ENCODE peak calls at places on chromosome 22, in six cellular contexts. F, E, I, T, H and P are unnamed samples.

GRCh38 chr22:40094449-40094848 is 83.3 kb upstream of the TNRC6B start:
- DNase-seq in I (no peak), E (peak; percentile 14), F (no peak), T (no peak), H (no peak), P (no peak)

GRCh38 chr22:19174106-19175025 is 4.2 kb downstream of the SLC25A1 start:
- DNase-seq in E (peak; percentile 82), T (no peak), I (peak; percentile 68), H (peak; percentile 91), F (no peak), P (no peak)

GRCh38 chr22:20117656-20118571 is 888 bp upstream of the TRMT2A start:
- DNase-seq in I (no peak), H (peak; percentile 31), E (peak; percentile 14), F (no peak), T (no peak), P (no peak)

GRCh38 chr22:36086170-36086490 is 57.5 kb upstream of the RBFOX2 start:
- DNase-seq in F (no peak), T (no peak), H (peak; percentile 21), E (peak; percentile 19), I (no peak), P (no peak)

GRCh38 chr22:46047841-46048595 is 71.1 kb upstream of the WNT7B start:
- DNase-seq in E (no peak), T (no peak), I (peak; percentile 48), H (no peak), F (no peak), P (no peak)

GRCh38 chr22:26314656-26315055 is 114.4 kb upstream of the ASPHD2 start:
- DNase-seq in I (no peak), H (no peak), F (no peak), T (no peak), E (no peak), P (no peak)

GRCh38 chr22:36584666-36585065 is 55.7 kb upstream of the EIF3D start:
- DNase-seq in T (no peak), H (no peak), E (no peak), F (no peak), I (no peak), P (no peak)

GRCh38 chr22:46596032-46596441 is 24.1 kb upstream of the GRAMD4 start:
- DNase-seq in E (no peak), F (no peak), I (peak; percentile 58), T (no peak), H (no peak), P (peak; percentile 67)

GRCh38 chr22:47391169-47392053 is 629.0 kb downstream of the TBC1D22A start:
- DNase-seq in H (no peak), I (no peak), E (no peak), T (no peak), F (no peak), P (no peak)

GRCh38 chr22:26852176-26852575 is 194.8 kb downstream of the MIAT start:
- DNase-seq in T (no peak), F (peak; percentile 30), I (no peak), H (no peak), E (no peak), P (no peak)

GRCh38 chr22:23772315-23773246 is at the start of gene MMP11:
- DNase-seq in T (no peak), H (no peak), F (peak; percentile 52), E (peak; percentile 27), I (no peak), P (no peak)

DNA sequence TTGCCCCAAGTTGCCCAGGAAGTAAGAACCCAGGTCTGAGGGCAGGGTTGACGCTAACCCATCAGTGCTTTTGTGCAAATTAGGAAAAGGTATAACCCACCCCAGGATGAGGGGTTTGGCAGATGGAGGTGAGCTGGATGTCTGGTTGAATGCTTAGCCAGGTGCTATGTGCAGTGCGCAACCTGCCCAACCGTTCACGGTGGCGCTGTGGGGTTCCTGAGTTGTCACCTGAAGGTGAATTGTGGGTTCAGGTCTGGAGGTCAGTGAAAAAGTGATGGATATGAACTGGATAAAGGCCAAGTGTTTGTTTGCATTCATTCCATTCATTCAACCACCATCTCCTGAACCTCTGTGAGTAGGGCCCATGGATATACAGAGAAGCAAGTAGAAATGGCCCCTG is 14.3 kb upstream of the LGALS2 start:
- DNase-seq in F (no peak), T (no peak), H (no peak), I (no peak), E (no peak), P (no peak)
- TF ChIP-seq CTCF in F (no peak), T (no peak), H (no peak), I (no peak), E (no peak), P (no peak)

GRCh38 chr22:32202161-32202538 is 2.7 kb downstream of the RFPL2 start:
- DNase-seq in H (no peak), I (no peak), T (no peak), F (no peak), E (no peak), P (no peak)

GRCh38 chr22:32203181-32204105 is 1.4 kb downstream of the RFPL2 start:
- DNase-seq in F (no peak), I (no peak), H (no peak), T (no peak), E (no peak), P (no peak)

GRCh38 chr22:32200752-32201151 is 4.1 kb downstream of the RFPL2 start:
- DNase-seq in E (no peak), I (no peak), H (no peak), F (no peak), T (no peak), P (no peak)

GRCh38 chr22:32204211-32204855 is 540 bp downstream of the RFPL2 start:
- DNase-seq in E (peak; percentile 0), H (no peak), T (no peak), I (no peak), F (no peak), P (no peak)

DNA sequence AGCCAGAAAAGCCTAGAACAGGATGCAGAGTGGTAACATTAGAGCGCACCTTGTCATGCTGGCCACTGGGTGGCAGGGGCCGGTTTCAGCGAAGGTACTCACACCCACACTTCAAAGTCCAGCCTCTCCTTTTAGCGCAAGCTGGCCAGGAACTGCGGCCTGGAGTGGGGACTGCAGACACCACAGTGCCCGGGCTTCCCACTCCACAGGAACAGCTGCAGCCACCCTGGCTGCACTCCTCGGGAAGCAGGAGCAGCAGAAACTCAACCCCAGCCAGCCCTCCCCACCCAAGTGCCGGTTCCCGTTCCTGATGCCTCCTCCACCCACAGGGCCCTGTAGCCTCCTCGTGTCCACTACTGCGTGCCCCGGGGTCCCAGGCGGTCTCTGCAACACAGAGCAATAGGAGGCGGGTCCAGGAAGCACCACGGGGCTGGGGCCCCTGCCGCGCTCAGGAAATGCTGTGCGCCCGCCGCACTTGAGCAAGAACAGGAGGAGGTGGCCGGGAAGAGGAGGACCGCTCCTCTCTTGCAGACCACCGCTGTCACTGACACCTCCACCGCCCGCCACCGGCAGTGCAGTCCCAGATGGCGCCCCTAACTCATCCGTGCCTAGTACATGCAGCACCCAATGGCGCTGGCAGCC is 2.2 kb downstream of the RFPL2 start:
- DNase-seq in I (no peak), H (peak; percentile 46), E (peak; percentile 15), F (peak; percentile 65), T (no peak), P (no peak)
- TF ChIP-seq CTCF in I (no peak), H (peak; percentile 50), E (peak; percentile 52), F (peak; percentile 63), T (peak; percentile 51), P (peak; percentile 39)

GRCh38 chr22:22403306-22403705 is 105.2 kb downstream of the ZNF280B start:
- DNase-seq in I (no peak), F (no peak), E (no peak), H (no peak), T (no peak), P (no peak)

GRCh38 chr22:22406445-22406844 is 102.1 kb downstream of the ZNF280B start:
- DNase-seq in F (no peak), I (no peak), H (no peak), E (no peak), T (no peak), P (no peak)

GRCh38 chr22:22401381-22401780 is 107.2 kb downstream of the ZNF280B start:
- DNase-seq in F (no peak), T (no peak), H (no peak), I (no peak), E (no peak), P (no peak)

GRCh38 chr22:22404598-22405284 is 103.8 kb downstream of the ZNF280B start:
- DNase-seq in I (no peak), T (no peak), E (no peak), H (no peak), F (no peak), P (no peak)

DNA sequence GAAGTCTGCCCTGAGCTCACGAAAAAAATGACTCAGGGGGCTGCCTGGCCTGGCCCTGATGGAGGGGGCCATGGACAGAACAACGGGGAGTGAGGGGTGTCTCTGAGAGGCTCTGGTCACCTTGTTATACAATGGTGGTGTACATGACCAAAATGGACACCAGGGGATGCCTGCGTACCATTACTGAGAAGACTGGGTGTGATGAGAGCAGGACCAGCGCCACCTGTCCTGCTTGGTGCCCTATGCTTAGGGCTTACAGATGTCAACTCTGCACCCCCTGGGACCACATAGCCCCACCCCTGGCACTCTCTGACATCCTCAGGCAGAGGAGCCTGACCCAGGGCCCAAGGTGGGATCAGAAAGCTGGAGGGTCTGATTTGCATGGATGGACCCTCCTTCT is 104.8 kb downstream of the ZNF280B start:
- DNase-seq in F (no peak), H (no peak), I (no peak), T (no peak), E (no peak), P (no peak)
- TF ChIP-seq CTCF in F (no peak), H (no peak), I (no peak), T (no peak), E (peak; percentile 5), P (no peak)

GRCh38 chr22:43829448-43829821 is 17.3 kb upstream of the EFCAB6 start:
- DNase-seq in E (no peak), T (no peak), I (no peak), F (no peak), H (no peak), P (no peak)

GRCh38 chr22:43826142-43827093 is 14.3 kb upstream of the EFCAB6 start:
- DNase-seq in E (peak; percentile 86), T (no peak), F (no peak), I (no peak), H (peak; percentile 39), P (no peak)

GRCh38 chr22:43828711-43829447 is 16.8 kb upstream of the EFCAB6 start:
- DNase-seq in H (peak; percentile 66), I (peak; percentile 65), E (peak; percentile 94), F (no peak), T (no peak), P (no peak)

GRCh38 chr22:43827336-43827735 is 15.2 kb upstream of the EFCAB6 start:
- DNase-seq in T (no peak), I (no peak), H (no peak), F (no peak), E (no peak), P (no peak)

DNA sequence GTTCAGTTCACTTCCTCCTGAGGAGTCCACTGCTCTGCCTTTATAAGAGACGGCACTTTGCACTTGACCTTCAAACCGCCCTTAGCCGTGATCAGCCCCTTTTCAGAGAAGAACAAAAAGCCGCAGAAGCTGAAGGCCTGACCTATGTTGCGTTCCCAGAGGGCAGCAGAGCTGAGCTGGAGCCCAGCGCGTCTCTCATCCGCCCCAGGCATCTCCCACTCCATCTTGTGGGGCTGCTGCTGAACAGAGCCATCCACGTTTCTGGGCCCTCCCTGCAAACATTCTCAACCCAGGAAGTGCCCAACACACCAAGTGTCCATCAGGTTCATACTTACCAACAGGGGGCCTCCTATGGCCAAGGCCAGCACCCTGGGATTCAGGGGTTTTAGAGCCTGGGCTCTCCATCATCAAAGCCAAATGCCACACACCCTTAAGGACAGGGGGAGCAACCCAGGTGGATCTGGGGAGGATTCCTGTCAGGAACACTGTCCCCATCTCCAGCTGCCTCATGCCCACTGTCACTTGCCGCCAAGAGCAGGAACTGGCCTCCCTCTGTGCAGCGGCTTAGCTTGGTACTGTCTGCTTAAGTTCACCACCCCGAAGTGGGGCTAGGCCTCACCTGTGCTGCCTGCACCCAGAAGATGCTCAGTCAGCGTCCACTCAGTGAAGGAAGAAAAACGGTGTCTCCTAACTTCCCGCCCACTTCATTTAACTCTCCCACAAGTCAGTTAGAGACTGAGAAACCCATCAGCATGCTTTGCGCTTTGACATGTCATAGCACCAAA is 16.0 kb upstream of the EFCAB6 start:
- DNase-seq in E (no peak), T (no peak), F (no peak), I (no peak), H (no peak), P (no peak)
- TF ChIP-seq CTCF in E (no peak), T (peak; percentile 12), F (no peak), I (no peak), H (no peak), P (no peak)